ENCODE peak calls at places on chromosomes 2 and 18, in nine cellular contexts. Z is transverse colon, O is GM12878, J is stomach, X is vagina, H is endothelial cell of umbilical vein, F is prostate gland, D is HepG2, B is H1. M is an unnamed sample.

GRCh38 chr2:8867363-8867762 is 29.9 kb upstream of the KIDINS220 start:
- DNase-seq in Z (no peak), O (no peak), J (no peak), X (no peak), H (no peak), F (no peak), D (no peak), B (no peak), M (no peak)

GRCh38 chr2:204544961-204545860 is at the start of gene PARD3B:
- DNase-seq in Z (peak; percentile 65), O (no peak), J (peak; percentile 74), X (no peak), H (peak; percentile 74), F (peak; percentile 45), D (peak; percentile 14), B (peak; percentile 76), M (peak; percentile 83)

GRCh38 chr2:75548036-75548573 is 12.6 kb downstream of the EVA1A start:
- DNase-seq in Z (no peak), O (no peak), J (peak; percentile 30), X (peak; percentile 52), H (peak; percentile 34), F (no peak), D (no peak), B (peak; percentile 26), M (no peak)

GRCh38 chr2:237632991-237633629 is 5.7 kb downstream of the LRRFIP1 start:
- DNase-seq in Z (no peak), O (no peak), J (no peak), X (no peak), H (no peak), F (no peak), D (no peak), B (no peak), M (no peak)

GRCh38 chr2:75646090-75646582 is 447 bp upstream of the MRPL19 start:
- DNase-seq in Z (no peak), O (no peak), J (no peak), X (no peak), H (no peak), F (no peak), D (peak; percentile 13), B (no peak), M (no peak)

GRCh38 chr2:25368650-25369049 is 26.9 kb upstream of the DNMT3A start:
- DNase-seq in Z (no peak), O (no peak), J (no peak), X (no peak), H (no peak), F (no peak), D (no peak), B (no peak), M (peak; percentile 24)

GRCh38 chr2:235170536-235171510 is 219.0 kb downstream of the SH3BP4 start:
- DNase-seq in Z (peak; percentile 35), O (no peak), J (no peak), X (no peak), H (no peak), F (no peak), D (no peak), B (no peak), M (no peak)

GRCh38 chr18:28134774-28135173 is 42.2 kb downstream of the CDH2 start:
- DNase-seq in Z (no peak), O (no peak), J (no peak), X (no peak), H (no peak), F (no peak), D (no peak), B (no peak), M (no peak)

GRCh38 chr2:12155308-12156061 is 409.1 kb downstream of the LPIN1 start:
- DNase-seq in Z (no peak), O (no peak), J (no peak), X (no peak), H (peak; percentile 97), F (no peak), D (no peak), B (no peak), M (no peak)

GRCh38 chr2:112161431-112162145 is 23.4 kb downstream of the FBLN7 start:
- DNase-seq in Z (no peak), O (no peak), J (no peak), X (no peak), H (no peak), F (no peak), D (no peak), B (no peak), M (no peak)

GRCh38 chr2:20064841-20065240 is 13.4 kb upstream of the LAPTM4A start:
- DNase-seq in Z (peak; percentile 33), O (no peak), J (no peak), X (no peak), H (no peak), F (no peak), D (no peak), B (no peak), M (no peak)

GRCh38 chr2:61177727-61178549 is 15.9 kb downstream of the C2orf74 start:
- DNase-seq in Z (peak; percentile 35), O (no peak), J (peak; percentile 28), X (no peak), H (peak; percentile 36), F (peak; percentile 31), D (peak; percentile 19), B (peak; percentile 64), M (peak; percentile 89)

GRCh38 chr2:61179701-61180639 is 18.0 kb downstream of the C2orf74 start:
- DNase-seq in Z (no peak), O (no peak), J (peak; percentile 79), X (no peak), H (peak; percentile 51), F (peak; percentile 29), D (no peak), B (no peak), M (no peak)

GRCh38 chr2:61178603-61179545 is 16.9 kb downstream of the C2orf74 start:
- DNase-seq in Z (no peak), O (no peak), J (no peak), X (no peak), H (no peak), F (no peak), D (no peak), B (peak; percentile 38), M (peak; percentile 81)

GRCh38 chr2:61175036-61175435 is 13.0 kb downstream of the C2orf74 start:
- DNase-seq in Z (no peak), O (no peak), J (no peak), X (no peak), H (no peak), F (no peak), D (no peak), B (no peak), M (no peak)

DNA sequence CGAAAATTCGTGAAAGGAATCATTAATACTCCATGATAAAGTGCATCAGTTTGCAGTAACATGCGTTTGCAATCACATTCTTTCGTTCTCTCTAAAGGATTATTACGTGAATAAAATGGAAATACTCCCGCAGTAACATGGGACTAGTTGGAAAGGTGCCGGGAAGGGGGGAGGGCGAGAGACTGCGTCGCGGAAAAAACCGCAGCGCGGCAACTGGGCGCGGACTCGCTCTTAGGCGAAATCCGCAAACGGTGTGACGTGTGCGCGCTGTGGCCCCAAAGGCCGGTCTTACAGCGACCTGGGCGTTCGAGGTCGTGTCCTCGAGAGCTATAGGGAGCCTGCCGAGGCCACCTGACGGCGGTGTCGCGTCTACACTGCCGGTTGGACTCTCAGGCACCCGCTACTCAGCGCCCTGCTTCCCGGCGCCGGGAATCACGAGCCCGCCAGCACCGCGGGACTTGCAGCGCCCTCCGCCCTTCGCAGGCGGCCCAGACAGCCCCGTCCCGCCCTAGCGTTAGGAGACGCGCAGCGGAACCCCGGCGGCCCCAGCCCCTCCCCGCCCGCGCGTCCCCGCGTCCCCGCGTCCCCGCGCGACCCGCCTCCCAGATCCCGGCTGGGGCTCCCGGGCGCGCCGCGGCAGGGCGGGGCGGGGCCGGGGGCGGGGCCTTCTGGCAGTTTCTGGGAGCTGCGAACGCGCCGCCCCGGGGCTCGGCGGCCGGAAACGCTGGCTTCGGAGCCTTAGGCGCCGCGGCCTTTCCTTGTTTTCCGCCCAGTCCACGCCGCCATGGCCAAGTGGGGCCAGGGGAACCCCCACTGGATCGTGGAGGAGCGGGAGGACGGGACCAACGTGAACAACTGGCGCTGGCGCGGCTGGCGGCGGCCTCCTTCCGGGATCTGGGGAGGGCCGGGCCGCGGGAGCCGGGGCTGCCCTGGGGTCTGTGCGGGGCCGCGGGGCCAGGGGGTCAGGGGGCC is 15.1 kb downstream of the C2orf74 start:
- DNase-seq in Z (peak; percentile 96), O (peak; percentile 40), J (peak; percentile 96), X (no peak), H (peak; percentile 94), F (peak; percentile 89), D (peak; percentile 94), B (peak; percentile 93), M (peak; percentile 99)
- TF ChIP-seq POLR2A in Z (peak; percentile 93), O (peak; percentile 95), J (no peak), X (no peak), H (peak; percentile 95), F (peak; percentile 92), D (peak; percentile 96), B (peak; percentile 92), M (peak; percentile 88)

GRCh38 chr18:77114564-77115391 is 17.8 kb downstream of the MBP start:
- DNase-seq in Z (peak; percentile 83), O (no peak), J (peak; percentile 86), X (peak; percentile 98), H (peak; percentile 82), F (peak; percentile 93), D (peak; percentile 93), B (peak; percentile 43), M (peak; percentile 95)

GRCh38 chr18:77112161-77112801 is 20.3 kb downstream of the MBP start:
- DNase-seq in Z (no peak), O (no peak), J (no peak), X (peak; percentile 77), H (no peak), F (no peak), D (no peak), B (peak; percentile 44), M (no peak)

GRCh38 chr18:77111449-77112160 is 21.0 kb downstream of the MBP start:
- DNase-seq in Z (no peak), O (no peak), J (no peak), X (peak; percentile 85), H (no peak), F (no peak), D (no peak), B (no peak), M (no peak)

GRCh38 chr18:77114070-77114563 is 18.5 kb downstream of the MBP start:
- DNase-seq in Z (no peak), O (no peak), J (no peak), X (peak; percentile 61), H (no peak), F (no peak), D (no peak), B (no peak), M (no peak)

GRCh38 chr18:77113361-77114069 is 19.1 kb downstream of the MBP start:
- DNase-seq in Z (no peak), O (no peak), J (no peak), X (peak; percentile 85), H (no peak), F (no peak), D (no peak), B (peak; percentile 35), M (no peak)
- TF ChIP-seq POLR2AphosphoS5 in Z (no peak), O (no peak), J (no peak), X (no peak), H (no peak), F (no peak), D (no peak), B (no peak), M (no peak)

GRCh38 chr2:125680809-125681208 is 975.1 kb upstream of the GYPC start:
- DNase-seq in Z (no peak), O (no peak), J (no peak), X (no peak), H (no peak), F (no peak), D (no peak), B (no peak), M (no peak)
- H3K27ac ChIP-seq in Z (no peak overlapping the region), O (no peak overlapping the region), J (no peak overlapping the region), X (no peak overlapping the region), H (no peak overlapping the region), F (no peak overlapping the region), D (no peak overlapping the region), B (no peak overlapping the region), M (no peak overlapping the region)

GRCh38 chr2:99489758-99490087 is at the start of gene REV1:
- DNase-seq in Z (no peak), O (no peak), J (no peak), X (no peak), H (no peak), F (no peak), D (no peak), B (no peak), M (no peak)
- TF ChIP-seq POLR2A in Z (no peak), O (peak; percentile 86), J (no peak), X (no peak), H (peak; percentile 76), F (peak; percentile 75), D (peak; percentile 80), B (peak; percentile 77), M (no peak)

M was measured in spleen.